ENCODE peak calls at places on chromosome 1, in four cellular contexts. One of them, this sample, is unnamed.

GRCh38 chr1:109490029-109490933 is 3.6 kb upstream of the CYB561D1 start:
- DNase-seq in breast epithelium: no peak
- DNase-seq in omental fat pad: peak; percentile 68
- DNase-seq in fibroblast of mammary gland: peak; percentile 63
- DNase-seq in this sample: peak; percentile 70

GRCh38 chr1:106022312-106022902 is 1034.1 kb upstream of the PRMT6 start:
- DNase-seq in breast epithelium: no peak
- DNase-seq in omental fat pad: no peak
- DNase-seq in fibroblast of mammary gland: peak; percentile 0
- DNase-seq in this sample: peak; percentile 40

GRCh38 chr1:44030606-44031050 is 634 bp downstream of the SLC6A9 start:
- DNase-seq in breast epithelium: peak; percentile 63
- DNase-seq in omental fat pad: no peak
- DNase-seq in fibroblast of mammary gland: peak; percentile 27
- DNase-seq in this sample: peak; percentile 70

GRCh38 chr1:110582378-110582777 is 23.8 kb downstream of the KCNA2 start:
- DNase-seq in breast epithelium: no peak
- DNase-seq in omental fat pad: no peak
- DNase-seq in fibroblast of mammary gland: no peak
- DNase-seq in this sample: no peak

GRCh38 chr1:119838255-119838654 is 27.0 kb upstream of the REG4 start:
- DNase-seq in breast epithelium: no peak
- DNase-seq in omental fat pad: no peak
- DNase-seq in fibroblast of mammary gland: no peak
- DNase-seq in this sample: no peak

GRCh38 chr1:213688655-213689054 is 299.1 kb upstream of the PROX1 start:
- DNase-seq in breast epithelium: no peak
- DNase-seq in omental fat pad: no peak
- DNase-seq in fibroblast of mammary gland: no peak
- DNase-seq in this sample: no peak

GRCh38 chr1:30871276-30871871 is 37.2 kb downstream of the SDC3 start:
- DNase-seq in breast epithelium: no peak
- DNase-seq in omental fat pad: no peak
- DNase-seq in fibroblast of mammary gland: no peak
- DNase-seq in this sample: no peak

GRCh38 chr1:159535907-159536306 is at the start of gene OR10J5:
- DNase-seq in breast epithelium: no peak
- DNase-seq in omental fat pad: no peak
- DNase-seq in fibroblast of mammary gland: no peak
- DNase-seq in this sample: no peak

GRCh38 chr1:39646232-39647081 is 7.0 kb upstream of the HEYL start:
- DNase-seq in breast epithelium: no peak
- DNase-seq in omental fat pad: no peak
- DNase-seq in fibroblast of mammary gland: peak; percentile 91
- DNase-seq in this sample: peak; percentile 13

GRCh38 chr1:145962157-145963102 is 1.9 kb downstream of the ANKRD34A start:
- DNase-seq in breast epithelium: no peak
- DNase-seq in omental fat pad: no peak
- DNase-seq in fibroblast of mammary gland: no peak
- DNase-seq in this sample: peak; percentile 51